ENCODE peak calls at places on chromosomes 3 and 15, in six cellular contexts. X is anterior cingulate cortex; V is stimulated activated CD4-positive, alpha-beta T cell treated with anti-CD3 and anti-CD28 coated beads, Interleukin-4, amount 100 ng/mL, for 24 hours; E is activated CD4-positive, alpha-beta T cell treated with anti-CD3 and anti-CD28 coated beads, Interleukin-2, amount 10 ng/mL, durations not matched to agents 7 days and 5 days; D is breast epithelium; A is stimulated activated CD8-positive, alpha-beta memory T cell treated with anti-CD3 and anti-CD28 coated beads, Interleukin-4, amount 100 ng/mL, for 24 hours. Y is an unnamed sample.

GRCh38 chr3:153591566-153592221 is 429.7 kb downstream of the RAP2B start:
- DNase-seq in V (no peak), X (no peak), A (no peak), E (no peak), D (no peak), Y (peak; percentile 37)

GRCh38 chr3:52328536-52329080 is 12.5 kb downstream of the DNAH1 start:
- DNase-seq in D (no peak), V (no peak), X (no peak), A (no peak), E (no peak), Y (no peak)

GRCh38 chr15:33955945-33956344 is 12.4 kb upstream of the CHRM5 start:
- DNase-seq in A (no peak), E (no peak), V (no peak), X (no peak), D (no peak), Y (peak; percentile 79)

GRCh38 chr15:68421798-68422402 is 10.1 kb downstream of the ITGA11 start:
- DNase-seq in D (no peak), V (no peak), X (no peak), E (no peak), A (no peak), Y (no peak)

GRCh38 chr15:40348471-40348864 is 2.4 kb upstream of the PHGR1 start:
- DNase-seq in A (no peak), D (no peak), V (no peak), E (no peak), X (no peak), Y (no peak)

GRCh38 chr3:54696313-54696712 is 231.5 kb downstream of the LRTM1 start:
- DNase-seq in E (no peak), V (no peak), A (no peak), D (no peak), X (no peak), Y (no peak)

GRCh38 chr3:29475854-29476253 is 195.0 kb downstream of the RBMS3 start:
- DNase-seq in X (no peak), V (no peak), E (no peak), A (no peak), D (no peak), Y (peak; percentile 33)

GRCh38 chr15:48370460-48370859 is 39.2 kb downstream of the DUT start:
- DNase-seq in D (no peak), X (no peak), V (no peak), E (no peak), A (no peak), Y (peak; percentile 15)

GRCh38 chr3:124631727-124632126 is 98.5 kb upstream of the UMPS start:
- DNase-seq in D (no peak), X (no peak), A (no peak), V (no peak), E (no peak), Y (no peak)

GRCh38 chr15:101359365-101359947 is 64.4 kb upstream of the SNRPA1 start:
- DNase-seq in E (no peak), X (no peak), D (no peak), A (no peak), V (no peak), Y (peak; percentile 88)

GRCh38 chr3:20111836-20112235 is 71.6 kb downstream of the KAT2B start:
- DNase-seq in X (no peak), A (no peak), E (no peak), D (no peak), V (no peak), Y (no peak)

GRCh38 chr3:63863150-63864007 is at the start of the genes ATXN7 and THOC7:
- DNase-seq in E (peak; percentile 70), X (peak; percentile 71), D (peak; percentile 58), V (peak; percentile 71), A (peak; percentile 57), Y (peak; percentile 69)

GRCh38 chr3:23100106-23100505 is 103.0 kb upstream of the UBE2E2 start:
- DNase-seq in D (no peak), A (no peak), V (no peak), X (no peak), E (no peak), Y (no peak)

GRCh38 chr3:100039075-100039474 is 75.2 kb downstream of the FILIP1L start:
- DNase-seq in A (no peak), D (no peak), V (no peak), E (no peak), X (no peak), Y (no peak)

Y was measured in NCI-H69.